ENCODE peak calls at places on chromosomes 16 and 17, in seven cellular contexts. T, W, A, H, C, Z and V are unnamed samples.

GRCh38 chr16:2196162-2196980 is at the start of gene CASKIN1:
- DNase-seq in T (no peak), W (no peak), A (no peak), H (no peak), C (peak), Z (no peak), V (no peak)

GRCh38 chr17:56112086-56112485 is 41.2 kb upstream of the ANKFN1 start:
- DNase-seq in T (no peak), W (no peak), A (no peak), H (no peak), C (no peak), Z (no peak), V (no peak)

GRCh38 chr17:48615212-48615962 is at the start of gene HOXB8:
- DNase-seq in T (no peak), W (no peak), A (no peak), H (no peak), C (no peak), Z (no peak), V (no peak)

GRCh38 chr16:88376835-88377726 is 5.7 kb upstream of the ZNF469 start:
- DNase-seq in T (no peak), W (no peak), A (no peak), H (no peak), C (no peak), Z (no peak), V (peak)

GRCh38 chr16:88359008-88359407 is 23.8 kb upstream of the ZNF469 start:
- DNase-seq in T (no peak), W (no peak), A (no peak), H (no peak), C (no peak), Z (no peak), V (no peak)

GRCh38 chr17:45440161-45440859 is 7.6 kb upstream of the ARHGAP27 start:
- DNase-seq in T (peak), W (no peak), A (no peak), H (peak), C (peak), Z (no peak), V (peak)

GRCh38 chr16:1014771-1015495 is 33.4 kb downstream of the SOX8 start:
- DNase-seq in T (no peak), W (no peak), A (no peak), H (no peak), C (no peak), Z (no peak), V (no peak)

GRCh38 chr17:79393358-79394038 is 217.4 kb downstream of the RBFOX3 start:
- DNase-seq in T (peak), W (peak), A (peak), H (peak), C (peak), Z (peak), V (peak)

GRCh38 chr16:87463722-87464690 is 28.8 kb downstream of the ZCCHC14 start:
- DNase-seq in T (no peak), W (no peak), A (no peak), H (no peak), C (no peak), Z (no peak), V (peak)

GRCh38 chr16:1346422-1347285 is 5.0 kb downstream of the TSR3 start:
- DNase-seq in T (no peak), W (no peak), A (no peak), H (no peak), C (no peak), Z (no peak), V (no peak)

GRCh38 chr17:17849863-17850373 is 13.1 kb upstream of the SREBF1 start:
- DNase-seq in T (no peak), W (peak), A (peak), H (no peak), C (peak), Z (no peak), V (peak)

GRCh38 chr17:72706396-72706981 is 386.0 kb downstream of the SLC39A11 start:
- DNase-seq in T (no peak), W (no peak), A (no peak), H (no peak), C (no peak), Z (no peak), V (no peak)

GRCh38 chr17:80847506-80848230 is 144.0 kb upstream of the CHMP6 start:
- DNase-seq in T (no peak), W (no peak), A (no peak), H (peak), C (no peak), Z (no peak), V (no peak)

GRCh38 chr17:45314761-45315549 is 1.9 kb downstream of the MAP3K14 start:
- DNase-seq in T (no peak), W (no peak), A (no peak), H (no peak), C (no peak), Z (no peak), V (no peak)

GRCh38 chr17:28545787-28546415 is 6.5 kb downstream of the UNC119 start:
- DNase-seq in T (no peak), W (no peak), A (no peak), H (no peak), C (no peak), Z (no peak), V (no peak)

GRCh38 chr17:67801626-67802175 is 23.6 kb upstream of the BPTF start:
- DNase-seq in T (no peak), W (no peak), A (no peak), H (no peak), C (no peak), Z (no peak), V (no peak)

GRCh38 chr16:12099451-12100123 is 123.1 kb downstream of the SNX29 start:
- DNase-seq in T (no peak), W (no peak), A (no peak), H (no peak), C (no peak), Z (no peak), V (no peak)

GRCh38 chr17:82767041-82767754 is 15.3 kb downstream of the TBCD start:
- DNase-seq in T (no peak), W (no peak), A (peak), H (no peak), C (no peak), Z (peak), V (no peak)

GRCh38 chr16:85554114-85554790 is 58.9 kb upstream of the GSE1 start:
- DNase-seq in T (peak), W (peak), A (peak), H (peak), C (peak), Z (peak), V (peak)

GRCh38 chr16:50741225-50741807 is 570 bp upstream of the CYLD start:
- DNase-seq in T (no peak), W (no peak), A (no peak), H (no peak), C (no peak), Z (peak), V (no peak)

GRCh38 chr17:12709063-12709462 is 43.4 kb downstream of the MYOCD start:
- DNase-seq in T (no peak), W (no peak), A (no peak), H (no peak), C (no peak), Z (no peak), V (no peak)